ENCODE peak calls at places on chromosomes 12 and 14, in six cellular contexts. One of them, this sample, is unnamed. For H3K36me3, the result is how much of the 10 kb centered on the place peaks cover.

GRCh38 chr14:81801921-81802320 is 268.3 kb upstream of the SEL1L start:
- DNase-seq in left lung: no peak
- DNase-seq in uterus: no peak
- DNase-seq in fibroblast of lung: no peak
- DNase-seq in CD4-positive, CD25-positive, alpha-beta regulatory T cell: no peak
- DNase-seq in upper lobe of right lung: no peak
- DNase-seq in this sample: no peak

GRCh38 chr12:83514372-83514771 is 827.7 kb downstream of the TMTC2 start:
- DNase-seq in left lung: no peak
- DNase-seq in upper lobe of right lung: no peak
- DNase-seq in uterus: no peak
- DNase-seq in CD4-positive, CD25-positive, alpha-beta regulatory T cell: no peak
- DNase-seq in fibroblast of lung: no peak
- DNase-seq in this sample: no peak

GRCh38 chr12:4203772-4204376 is 69.7 kb upstream of the CCND2 start:
- DNase-seq in left lung: no peak
- DNase-seq in uterus: no peak
- DNase-seq in fibroblast of lung: no peak
- DNase-seq in upper lobe of right lung: no peak
- DNase-seq in CD4-positive, CD25-positive, alpha-beta regulatory T cell: no peak
- DNase-seq in this sample: no peak

GRCh38 chr12:99281277-99281676 is 366.3 kb upstream of the GARIN6 start:
- DNase-seq in uterus: no peak
- DNase-seq in upper lobe of right lung: no peak
- DNase-seq in CD4-positive, CD25-positive, alpha-beta regulatory T cell: no peak
- DNase-seq in left lung: no peak
- DNase-seq in fibroblast of lung: peak
- DNase-seq in this sample: no peak

GRCh38 chr12:127108360-127109215 is 1158.4 kb upstream of the TMEM132C start:
- DNase-seq in fibroblast of lung: peak
- DNase-seq in uterus: no peak
- DNase-seq in upper lobe of right lung: peak
- DNase-seq in left lung: no peak
- DNase-seq in CD4-positive, CD25-positive, alpha-beta regulatory T cell: peak
- DNase-seq in this sample: peak

GRCh38 chr12:132395908-132396305 is 66.5 kb upstream of the GALNT9 start:
- DNase-seq in fibroblast of lung: no peak
- DNase-seq in CD4-positive, CD25-positive, alpha-beta regulatory T cell: no peak
- DNase-seq in upper lobe of right lung: no peak
- DNase-seq in left lung: peak
- DNase-seq in uterus: no peak
- DNase-seq in this sample: no peak

GRCh38 chr14:103562385-103563088 is at the start of the genes BAG5 and COA8:
- DNase-seq in upper lobe of right lung: peak
- DNase-seq in left lung: peak
- DNase-seq in fibroblast of lung: peak
- DNase-seq in CD4-positive, CD25-positive, alpha-beta regulatory T cell: peak
- DNase-seq in uterus: peak
- DNase-seq in this sample: peak

GRCh38 chr12:108516511-108517275 is 1.6 kb downstream of the FICD start:
- DNase-seq in uterus: no peak
- DNase-seq in left lung: no peak
- DNase-seq in CD4-positive, CD25-positive, alpha-beta regulatory T cell: no peak
- DNase-seq in upper lobe of right lung: no peak
- DNase-seq in fibroblast of lung: peak
- DNase-seq in this sample: no peak

GRCh38 chr12:6230321-6231110 is 30.3 kb downstream of the CD9 start:
- DNase-seq in CD4-positive, CD25-positive, alpha-beta regulatory T cell: peak
- DNase-seq in left lung: peak
- DNase-seq in fibroblast of lung: peak
- DNase-seq in upper lobe of right lung: peak
- DNase-seq in uterus: peak
- DNase-seq in this sample: no peak

GRCh38 chr14:67820428-67820881 is 876 bp downstream of the RAD51B start:
- DNase-seq in left lung: no peak
- DNase-seq in uterus: no peak
- DNase-seq in CD4-positive, CD25-positive, alpha-beta regulatory T cell: peak
- DNase-seq in upper lobe of right lung: no peak
- DNase-seq in fibroblast of lung: peak
- DNase-seq in this sample: no peak

GRCh38 chr14:76480426-76480825 is 104.5 kb downstream of the ESRRB start:
- DNase-seq in uterus: no peak
- DNase-seq in left lung: no peak
- DNase-seq in upper lobe of right lung: no peak
- DNase-seq in CD4-positive, CD25-positive, alpha-beta regulatory T cell: no peak
- DNase-seq in fibroblast of lung: no peak
- DNase-seq in this sample: no peak

GRCh38 chr14:71114580-71114979 is 207.3 kb downstream of the PCNX1 start:
- DNase-seq in CD4-positive, CD25-positive, alpha-beta regulatory T cell: no peak
- DNase-seq in upper lobe of right lung: no peak
- DNase-seq in fibroblast of lung: no peak
- DNase-seq in left lung: no peak
- DNase-seq in uterus: no peak
- DNase-seq in this sample: no peak

GRCh38 chr12:41013921-41014642 is 174.0 kb upstream of the PDZRN4 start:
- DNase-seq in fibroblast of lung: peak
- DNase-seq in left lung: no peak
- DNase-seq in CD4-positive, CD25-positive, alpha-beta regulatory T cell: no peak
- DNase-seq in upper lobe of right lung: no peak
- DNase-seq in uterus: no peak
- DNase-seq in this sample: peak

GRCh38 chr12:71756054-71756675 is 1.5 kb downstream of the RAB21 start:
- DNase-seq in upper lobe of right lung: no peak
- DNase-seq in fibroblast of lung: peak
- DNase-seq in CD4-positive, CD25-positive, alpha-beta regulatory T cell: no peak
- DNase-seq in left lung: no peak
- DNase-seq in uterus: no peak
- DNase-seq in this sample: no peak

GRCh38 chr12:5262885-5263284 is 169.0 kb upstream of the NTF3 start:
- DNase-seq in fibroblast of lung: peak
- DNase-seq in uterus: no peak
- DNase-seq in upper lobe of right lung: no peak
- DNase-seq in CD4-positive, CD25-positive, alpha-beta regulatory T cell: no peak
- DNase-seq in left lung: no peak
- DNase-seq in this sample: no peak

GRCh38 chr12:78818487-78818886 is 46.1 kb upstream of the SYT1 start:
- DNase-seq in uterus: no peak
- DNase-seq in left lung: no peak
- DNase-seq in upper lobe of right lung: no peak
- DNase-seq in CD4-positive, CD25-positive, alpha-beta regulatory T cell: no peak
- DNase-seq in fibroblast of lung: no peak
- DNase-seq in this sample: no peak

GRCh38 chr12:108563135-108563803 is 873 bp downstream of the ISCU start:
- DNase-seq in uterus: peak
- DNase-seq in fibroblast of lung: peak
- DNase-seq in left lung: peak
- DNase-seq in CD4-positive, CD25-positive, alpha-beta regulatory T cell: peak
- DNase-seq in upper lobe of right lung: peak
- DNase-seq in this sample: peak

GRCh38 chr14:102699416-102700110 is 77.7 kb upstream of the TRAF3 start:
- DNase-seq in uterus: no peak
- DNase-seq in CD4-positive, CD25-positive, alpha-beta regulatory T cell: no peak
- DNase-seq in upper lobe of right lung: no peak
- DNase-seq in fibroblast of lung: peak
- DNase-seq in left lung: no peak
- DNase-seq in this sample: no peak

GRCh38 chr12:62562892-62563291 is 96.3 kb downstream of the MON2 start:
- DNase-seq in fibroblast of lung: peak
- DNase-seq in uterus: no peak
- DNase-seq in upper lobe of right lung: no peak
- DNase-seq in left lung: no peak
- DNase-seq in CD4-positive, CD25-positive, alpha-beta regulatory T cell: no peak
- DNase-seq in this sample: no peak

DNA sequence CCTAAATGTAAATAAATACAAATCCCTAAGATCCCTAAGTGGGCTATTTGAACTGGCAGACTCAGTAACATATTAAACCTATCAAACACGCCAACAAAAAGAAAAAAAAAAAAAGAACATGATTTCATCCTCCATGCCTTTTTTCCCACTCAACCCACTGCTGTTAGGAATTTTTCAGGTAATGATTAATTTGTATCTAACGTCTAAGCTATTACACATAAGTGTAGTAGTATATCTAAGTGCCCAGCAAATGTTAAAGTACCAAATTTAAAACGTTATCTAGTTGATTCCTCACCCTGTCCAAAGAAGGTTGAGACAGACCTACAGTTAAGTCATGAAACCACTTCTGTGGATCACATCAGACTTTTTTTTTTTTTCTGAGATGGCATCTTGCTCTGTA is 16.4 kb upstream of the ARID4A start:
- DNase-seq in upper lobe of right lung: no peak
- DNase-seq in uterus: no peak
- DNase-seq in fibroblast of lung: peak
- DNase-seq in CD4-positive, CD25-positive, alpha-beta regulatory T cell: no peak
- DNase-seq in left lung: no peak
- DNase-seq in this sample: no peak
- H3K36me3 ChIP-seq in upper lobe of right lung: half or more
- H3K36me3 ChIP-seq in uterus: under half
- H3K36me3 ChIP-seq in fibroblast of lung: under half
- H3K36me3 ChIP-seq in CD4-positive, CD25-positive, alpha-beta regulatory T cell: half or more
- H3K36me3 ChIP-seq in left lung: under half
- H3K36me3 ChIP-seq in this sample: half or more

GRCh38 chr14:52871606-52872005 is 79.2 kb downstream of the FERMT2 start:
- DNase-seq in upper lobe of right lung: no peak
- DNase-seq in CD4-positive, CD25-positive, alpha-beta regulatory T cell: no peak
- DNase-seq in uterus: no peak
- DNase-seq in fibroblast of lung: no peak
- DNase-seq in left lung: no peak
- DNase-seq in this sample: no peak
- H3K36me3 ChIP-seq in upper lobe of right lung: half or more
- H3K36me3 ChIP-seq in CD4-positive, CD25-positive, alpha-beta regulatory T cell: under half
- H3K36me3 ChIP-seq in uterus: under half
- H3K36me3 ChIP-seq in fibroblast of lung: under half
- H3K36me3 ChIP-seq in left lung: under half
- H3K36me3 ChIP-seq in this sample: half or more

DNA sequence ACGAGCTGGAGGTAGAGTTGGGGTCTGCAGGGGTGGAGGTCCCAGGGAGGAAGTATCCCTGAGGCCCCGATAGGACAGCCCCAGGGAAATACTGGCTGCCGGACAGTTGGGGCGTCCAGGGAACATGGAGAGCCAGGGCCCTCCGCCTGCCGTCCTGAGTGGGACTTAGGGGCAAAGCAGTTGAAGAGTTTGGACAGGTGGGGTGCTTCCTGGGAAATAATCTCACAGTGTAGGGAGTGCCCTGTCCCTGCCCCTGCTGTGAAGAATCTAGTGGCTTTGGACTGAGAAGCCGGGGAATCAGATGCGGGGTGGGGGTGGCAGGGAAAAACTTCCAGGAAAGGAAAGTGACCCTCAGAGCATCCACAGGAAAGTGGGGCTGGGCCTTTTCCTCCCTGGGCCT is 9.8 kb upstream of the HHIPL1 start:
- DNase-seq in CD4-positive, CD25-positive, alpha-beta regulatory T cell: no peak
- DNase-seq in upper lobe of right lung: no peak
- DNase-seq in fibroblast of lung: no peak
- DNase-seq in left lung: no peak
- DNase-seq in uterus: no peak
- DNase-seq in this sample: no peak
- H3K36me3 ChIP-seq in CD4-positive, CD25-positive, alpha-beta regulatory T cell: under half
- H3K36me3 ChIP-seq in upper lobe of right lung: under half
- H3K36me3 ChIP-seq in fibroblast of lung: under half
- H3K36me3 ChIP-seq in left lung: under half
- H3K36me3 ChIP-seq in uterus: under half
- H3K36me3 ChIP-seq in this sample: under half

GRCh38 chr12:122291431-122291830 is 25.1 kb upstream of the VPS33A start:
- DNase-seq in uterus: no peak
- DNase-seq in upper lobe of right lung: no peak
- DNase-seq in fibroblast of lung: no peak
- DNase-seq in left lung: no peak
- DNase-seq in CD4-positive, CD25-positive, alpha-beta regulatory T cell: no peak
- DNase-seq in this sample: no peak
- H3K36me3 ChIP-seq in uterus: under half
- H3K36me3 ChIP-seq in upper lobe of right lung: half or more
- H3K36me3 ChIP-seq in fibroblast of lung: under half
- H3K36me3 ChIP-seq in left lung: under half
- H3K36me3 ChIP-seq in CD4-positive, CD25-positive, alpha-beta regulatory T cell: under half
- H3K36me3 ChIP-seq in this sample: under half

DNA sequence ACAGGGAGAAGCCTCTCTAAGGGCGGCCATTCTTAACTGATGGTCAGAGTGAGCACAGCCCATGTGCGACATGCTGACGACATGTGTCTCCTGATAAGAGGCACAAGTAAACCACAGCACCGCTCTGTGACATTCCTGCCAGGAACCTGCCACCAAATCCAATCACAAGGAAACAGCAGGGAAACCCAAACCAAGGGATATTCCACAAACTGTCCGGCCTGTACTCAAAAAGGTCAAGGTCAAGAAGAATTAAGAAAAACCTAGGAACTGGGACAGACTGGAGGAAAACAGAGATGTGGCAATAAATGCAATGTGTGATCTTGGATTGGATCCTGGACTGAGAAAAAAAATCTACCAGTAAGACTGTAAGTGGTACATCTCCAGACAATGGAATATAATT is 91.9 kb downstream of the SYNE3 start:
- DNase-seq in CD4-positive, CD25-positive, alpha-beta regulatory T cell: no peak
- DNase-seq in fibroblast of lung: no peak
- DNase-seq in upper lobe of right lung: no peak
- DNase-seq in uterus: no peak
- DNase-seq in left lung: no peak
- DNase-seq in this sample: no peak
- H3K36me3 ChIP-seq in CD4-positive, CD25-positive, alpha-beta regulatory T cell: half or more
- H3K36me3 ChIP-seq in fibroblast of lung: under half
- H3K36me3 ChIP-seq in upper lobe of right lung: under half
- H3K36me3 ChIP-seq in uterus: under half
- H3K36me3 ChIP-seq in left lung: under half
- H3K36me3 ChIP-seq in this sample: under half

This sample was measured in SJSA1.